ENCODE peak calls at places on chromosome 3, in four cellular contexts. One of them, this sample, is unnamed.

GRCh38 chr3:142209655-142210054 is 15.7 kb downstream of the GK5 start:
- DNase-seq in brain microvascular endothelial cell: peak
- DNase-seq in naive thymus-derived CD8-positive, alpha-beta T cell: no peak
- DNase-seq in HT1080: peak
- DNase-seq in this sample: peak

GRCh38 chr3:58237940-58238681 is 519 bp downstream of the ABHD6 start:
- DNase-seq in naive thymus-derived CD8-positive, alpha-beta T cell: peak
- DNase-seq in brain microvascular endothelial cell: no peak
- DNase-seq in HT1080: no peak
- DNase-seq in this sample: peak

GRCh38 chr3:99966657-99967420 is 147.5 kb downstream of the FILIP1L start:
- DNase-seq in brain microvascular endothelial cell: no peak
- DNase-seq in HT1080: no peak
- DNase-seq in naive thymus-derived CD8-positive, alpha-beta T cell: no peak
- DNase-seq in this sample: no peak

GRCh38 chr3:188522115-188522514 is 368.2 kb downstream of the LPP start:
- DNase-seq in brain microvascular endothelial cell: no peak
- DNase-seq in naive thymus-derived CD8-positive, alpha-beta T cell: no peak
- DNase-seq in HT1080: no peak
- DNase-seq in this sample: no peak

GRCh38 chr3:185822221-185822956 is 2.5 kb downstream of the IGF2BP2 start:
- DNase-seq in brain microvascular endothelial cell: no peak
- DNase-seq in naive thymus-derived CD8-positive, alpha-beta T cell: no peak
- DNase-seq in HT1080: peak
- DNase-seq in this sample: peak

GRCh38 chr3:52451237-52452083 is 2.4 kb downstream of the TNNC1 start:
- DNase-seq in naive thymus-derived CD8-positive, alpha-beta T cell: no peak
- DNase-seq in HT1080: no peak
- DNase-seq in brain microvascular endothelial cell: no peak
- DNase-seq in this sample: no peak

GRCh38 chr3:112446343-112446742 is 52.9 kb downstream of the BTLA start:
- DNase-seq in HT1080: peak
- DNase-seq in naive thymus-derived CD8-positive, alpha-beta T cell: no peak
- DNase-seq in brain microvascular endothelial cell: no peak
- DNase-seq in this sample: no peak

GRCh38 chr3:135215516-135215915 is 420.5 kb downstream of the EPHB1 start:
- DNase-seq in HT1080: peak
- DNase-seq in brain microvascular endothelial cell: no peak
- DNase-seq in naive thymus-derived CD8-positive, alpha-beta T cell: no peak
- DNase-seq in this sample: no peak

GRCh38 chr3:192122832-192123594 is 604.3 kb downstream of the FGF12 start:
- DNase-seq in naive thymus-derived CD8-positive, alpha-beta T cell: no peak
- DNase-seq in HT1080: no peak
- DNase-seq in brain microvascular endothelial cell: no peak
- DNase-seq in this sample: no peak

GRCh38 chr3:46883252-46884185 is 6.0 kb downstream of the PTH1R start:
- DNase-seq in brain microvascular endothelial cell: no peak
- DNase-seq in HT1080: no peak
- DNase-seq in naive thymus-derived CD8-positive, alpha-beta T cell: no peak
- DNase-seq in this sample: no peak

GRCh38 chr3:174100744-174101143 is 703.2 kb downstream of the NLGN1 start:
- DNase-seq in naive thymus-derived CD8-positive, alpha-beta T cell: no peak
- DNase-seq in HT1080: no peak
- DNase-seq in brain microvascular endothelial cell: no peak
- DNase-seq in this sample: no peak

GRCh38 chr3:144200004-144200403 is 228.4 kb downstream of the DIPK2A start:
- DNase-seq in naive thymus-derived CD8-positive, alpha-beta T cell: no peak
- DNase-seq in HT1080: no peak
- DNase-seq in brain microvascular endothelial cell: no peak
- DNase-seq in this sample: no peak

GRCh38 chr3:40624189-40624754 is 99.5 kb downstream of the ZNF621 start:
- DNase-seq in naive thymus-derived CD8-positive, alpha-beta T cell: no peak
- DNase-seq in brain microvascular endothelial cell: no peak
- DNase-seq in HT1080: no peak
- DNase-seq in this sample: no peak

GRCh38 chr3:59831394-59831793 is 781.6 kb upstream of the CFAP20DC start:
- DNase-seq in naive thymus-derived CD8-positive, alpha-beta T cell: no peak
- DNase-seq in brain microvascular endothelial cell: no peak
- DNase-seq in HT1080: no peak
- DNase-seq in this sample: no peak

GRCh38 chr3:36648241-36649034 is 115.9 kb downstream of the DCLK3 start:
- DNase-seq in brain microvascular endothelial cell: peak
- DNase-seq in naive thymus-derived CD8-positive, alpha-beta T cell: no peak
- DNase-seq in HT1080: peak
- DNase-seq in this sample: no peak

GRCh38 chr3:40057077-40057476 is 247.7 kb downstream of the MYRIP start:
- DNase-seq in HT1080: no peak
- DNase-seq in naive thymus-derived CD8-positive, alpha-beta T cell: no peak
- DNase-seq in brain microvascular endothelial cell: no peak
- DNase-seq in this sample: no peak

GRCh38 chr3:57112206-57112605 is 51.7 kb downstream of the SPATA12 start:
- DNase-seq in naive thymus-derived CD8-positive, alpha-beta T cell: no peak
- DNase-seq in brain microvascular endothelial cell: no peak
- DNase-seq in HT1080: peak
- DNase-seq in this sample: no peak

GRCh38 chr3:95394286-95394685 is 1331.4 kb downstream of the NSUN3 start:
- DNase-seq in HT1080: no peak
- DNase-seq in brain microvascular endothelial cell: no peak
- DNase-seq in naive thymus-derived CD8-positive, alpha-beta T cell: no peak
- DNase-seq in this sample: no peak

GRCh38 chr3:160837394-160837975 is 81.5 kb downstream of the PPM1L start:
- DNase-seq in naive thymus-derived CD8-positive, alpha-beta T cell: no peak
- DNase-seq in brain microvascular endothelial cell: no peak
- DNase-seq in HT1080: peak
- DNase-seq in this sample: no peak

GRCh38 chr3:11323827-11324226 is 51.6 kb downstream of the ATG7 start:
- DNase-seq in brain microvascular endothelial cell: no peak
- DNase-seq in naive thymus-derived CD8-positive, alpha-beta T cell: no peak
- DNase-seq in HT1080: no peak
- DNase-seq in this sample: no peak

GRCh38 chr3:128794788-128795649 is 69.0 kb downstream of the RAB7A start:
- DNase-seq in naive thymus-derived CD8-positive, alpha-beta T cell: peak
- DNase-seq in HT1080: peak
- DNase-seq in brain microvascular endothelial cell: peak
- DNase-seq in this sample: peak

GRCh38 chr3:98763076-98763475 is at the start of gene ST3GAL6:
- DNase-seq in naive thymus-derived CD8-positive, alpha-beta T cell: no peak
- DNase-seq in HT1080: peak
- DNase-seq in brain microvascular endothelial cell: peak
- DNase-seq in this sample: peak

GRCh38 chr3:139339219-139339906 is 4.5 kb upstream of the MRPS22 start:
- DNase-seq in brain microvascular endothelial cell: peak
- DNase-seq in naive thymus-derived CD8-positive, alpha-beta T cell: no peak
- DNase-seq in HT1080: no peak
- DNase-seq in this sample: no peak

GRCh38 chr3:172397716-172398405 is 50.4 kb downstream of the GHSR start:
- DNase-seq in brain microvascular endothelial cell: peak
- DNase-seq in HT1080: no peak
- DNase-seq in naive thymus-derived CD8-positive, alpha-beta T cell: no peak
- DNase-seq in this sample: no peak

GRCh38 chr3:194782767-194783404 is 97.2 kb downstream of the FAM43A start:
- DNase-seq in HT1080: no peak
- DNase-seq in naive thymus-derived CD8-positive, alpha-beta T cell: no peak
- DNase-seq in brain microvascular endothelial cell: peak
- DNase-seq in this sample: no peak

GRCh38 chr3:178754852-178755510 is 218.7 kb downstream of the KCNMB2 start:
- DNase-seq in naive thymus-derived CD8-positive, alpha-beta T cell: no peak
- DNase-seq in brain microvascular endothelial cell: no peak
- DNase-seq in HT1080: no peak
- DNase-seq in this sample: no peak

GRCh38 chr3:196525141-196525540 is 10.0 kb upstream of the SMCO1 start:
- DNase-seq in naive thymus-derived CD8-positive, alpha-beta T cell: no peak
- DNase-seq in brain microvascular endothelial cell: no peak
- DNase-seq in HT1080: no peak
- DNase-seq in this sample: no peak

GRCh38 chr3:88203537-88204143 is 53.9 kb downstream of the C3orf38 start:
- DNase-seq in HT1080: peak
- DNase-seq in brain microvascular endothelial cell: peak
- DNase-seq in naive thymus-derived CD8-positive, alpha-beta T cell: peak
- DNase-seq in this sample: peak

GRCh38 chr3:173993299-173993698 is 595.8 kb downstream of the NLGN1 start:
- DNase-seq in naive thymus-derived CD8-positive, alpha-beta T cell: no peak
- DNase-seq in brain microvascular endothelial cell: peak
- DNase-seq in HT1080: peak
- DNase-seq in this sample: peak

GRCh38 chr3:197687570-197687969 is 49.1 kb downstream of the RUBCN start:
- DNase-seq in naive thymus-derived CD8-positive, alpha-beta T cell: no peak
- DNase-seq in HT1080: no peak
- DNase-seq in brain microvascular endothelial cell: no peak
- DNase-seq in this sample: no peak

GRCh38 chr3:127720161-127720823 is 47.5 kb downstream of the ABTB1 start:
- DNase-seq in naive thymus-derived CD8-positive, alpha-beta T cell: no peak
- DNase-seq in HT1080: no peak
- DNase-seq in brain microvascular endothelial cell: no peak
- DNase-seq in this sample: no peak

GRCh38 chr3:196563721-196564225 is 4.6 kb downstream of the WDR53 start:
- DNase-seq in HT1080: peak
- DNase-seq in brain microvascular endothelial cell: peak
- DNase-seq in naive thymus-derived CD8-positive, alpha-beta T cell: no peak
- DNase-seq in this sample: peak